ENCODE peak calls at places on chromosomes 5 and 9, in nine cellular contexts. G is neural progenitor cell, H is HAP-1, A is aorta, K is A549, C is ascending aorta, I is psoas muscle, T is uterus, B is body of pancreas. Z is an unnamed sample. For H3K4me1, the result is how much of the 10 kb centered on the place peaks cover.

GRCh38 chr5:33999986-34000385 is 7.9 kb downstream of the AMACR start:
- DNase-seq in G (no peak), A (no peak), B (no peak), I (no peak), H (no peak), T (no peak), K (no peak), C (no peak), Z (no peak)

GRCh38 chr9:78940121-78940855 is 631.5 kb upstream of the TLE4 start:
- DNase-seq in K (no peak), B (no peak), G (no peak), H (no peak), T (no peak), I (no peak), A (no peak), C (no peak), Z (no peak)

GRCh38 chr9:91486699-91487497 is 63.3 kb upstream of the NFIL3 start:
- DNase-seq in I (no peak), B (no peak), C (no peak), H (no peak), K (no peak), A (no peak), G (no peak), T (no peak), Z (no peak)

GRCh38 chr9:26723486-26723885 is 169.1 kb downstream of the CAAP1 start:
- DNase-seq in H (peak), K (peak), T (peak), B (peak), A (no peak), I (peak), G (peak), C (no peak), Z (no peak)

GRCh38 chr9:124203818-124204217 is 53.9 kb upstream of the NEK6 start:
- DNase-seq in B (no peak), T (no peak), A (no peak), C (no peak), K (no peak), H (no peak), I (no peak), G (no peak), Z (no peak)

GRCh38 chr5:128579111-128579510 is 41.1 kb upstream of the FBN2 start:
- DNase-seq in H (no peak), A (no peak), B (no peak), C (no peak), K (peak), I (no peak), T (no peak), G (no peak), Z (no peak)

GRCh38 chr9:123611228-123611627 is 255.2 kb downstream of the CRB2 start:
- DNase-seq in A (no peak), B (no peak), G (no peak), I (no peak), T (no peak), C (no peak), H (no peak), K (no peak), Z (peak)

GRCh38 chr5:110965773-110966581 is 105.5 kb upstream of the TSLP start:
- DNase-seq in A (no peak), T (no peak), H (no peak), C (no peak), B (no peak), K (no peak), I (no peak), G (no peak), Z (no peak)

GRCh38 chr5:148386041-148386440 is 2.3 kb downstream of the FBXO38 start:
- DNase-seq in A (no peak), K (no peak), T (no peak), I (no peak), H (no peak), C (no peak), G (no peak), B (no peak), Z (no peak)

GRCh38 chr5:139418804-139419203 is 14.9 kb upstream of the SPATA24 start:
- DNase-seq in T (no peak), I (no peak), B (no peak), G (peak), C (no peak), H (no peak), A (no peak), K (no peak), Z (no peak)
- H3K4me1 ChIP-seq in T (under half), I (half or more), B (under half), G (under half), C (under half), H (under half), A (under half), K (under half), Z (half or more)

GRCh38 chr5:93587919-93588585 is 5.0 kb downstream of the NR2F1 start:
- DNase-seq in C (no peak), A (no peak), G (peak), B (no peak), K (no peak), T (no peak), I (no peak), H (no peak), Z (peak)
- H3K4me3 ChIP-seq in C (peak), A (no peak), G (peak), B (no peak), K (no peak), T (no peak), I (no peak), H (no peak), Z (peak)

GRCh38 chr5:35038891-35039290 is 8.9 kb downstream of the AGXT2 start:
- DNase-seq in B (no peak), C (no peak), I (no peak), T (no peak), G (no peak), K (no peak), H (no peak), A (no peak), Z (no peak)

GRCh38 chr5:35035271-35035670 is 12.5 kb downstream of the AGXT2 start:
- DNase-seq in K (no peak), A (no peak), G (no peak), C (no peak), H (no peak), B (no peak), I (no peak), T (no peak), Z (no peak)

GRCh38 chr5:35031276-35031675 is 16.5 kb downstream of the AGXT2 start:
- DNase-seq in B (no peak), I (no peak), K (no peak), A (no peak), T (no peak), C (no peak), G (no peak), H (no peak), Z (no peak)

GRCh38 chr5:35041251-35041650 is 6.5 kb downstream of the AGXT2 start:
- DNase-seq in K (no peak), T (no peak), A (no peak), H (no peak), G (no peak), I (no peak), C (no peak), B (no peak), Z (peak)

GRCh38 chr5:35036536-35036935 is 11.2 kb downstream of the AGXT2 start:
- DNase-seq in B (no peak), K (no peak), C (no peak), A (no peak), T (no peak), H (no peak), G (no peak), I (no peak), Z (no peak)
- H3K4me1 ChIP-seq in B (under half), K (under half), C (under half), A (under half), T (under half), H (under half), G (under half), I (under half), Z (under half)

DNA sequence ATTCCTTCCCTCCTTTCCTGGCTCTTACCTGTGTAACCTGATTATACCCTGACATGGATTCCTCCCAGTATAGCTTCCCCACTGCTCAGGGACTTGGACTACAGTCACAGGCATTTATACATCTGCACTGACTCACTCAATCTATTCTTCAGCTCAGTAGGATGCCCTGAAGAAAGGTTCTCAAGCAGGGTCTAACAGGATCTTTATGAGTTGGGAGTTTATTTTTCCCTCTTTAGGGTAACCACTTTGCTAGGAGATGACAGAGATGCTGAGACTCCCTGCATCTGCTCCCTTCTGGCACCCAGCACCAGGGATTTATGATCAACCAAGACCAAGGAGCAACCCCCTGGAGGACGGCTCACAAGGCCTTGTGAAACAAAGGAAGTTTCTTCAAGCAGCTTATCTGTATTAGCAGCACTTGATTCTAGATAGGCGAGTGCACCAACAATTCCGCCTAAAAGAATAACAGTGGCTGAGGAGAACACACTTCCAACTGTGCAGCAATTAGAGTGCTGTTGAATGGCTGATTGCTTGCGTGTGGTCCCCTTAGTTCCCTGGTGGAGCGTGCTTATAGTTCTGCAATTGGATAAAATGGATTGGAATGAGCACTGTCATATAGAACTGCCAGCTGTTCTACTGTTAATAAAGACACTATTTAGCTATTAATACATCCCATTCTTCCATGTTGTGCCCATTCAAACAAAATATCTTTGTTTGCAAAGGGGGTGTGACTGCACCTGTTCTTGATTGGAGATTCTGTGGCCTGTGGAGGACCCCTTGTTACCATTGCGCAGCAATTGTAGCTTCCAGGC is 482.6 kb downstream of the ZNF608 start:
- DNase-seq in T (no peak), K (no peak), A (no peak), C (no peak), B (no peak), H (no peak), G (peak), I (no peak), Z (no peak)
- H3K4me3 ChIP-seq in T (no peak), K (no peak), A (no peak), C (no peak), B (no peak), H (no peak), G (peak), I (no peak), Z (no peak)

GRCh38 chr9:134259708-134260107 is 66.5 kb upstream of the RXRA start:
- DNase-seq in I (no peak), K (no peak), B (no peak), H (no peak), T (no peak), C (no peak), G (no peak), A (no peak), Z (no peak)
- H3K4me1 ChIP-seq in I (under half), K (under half), B (under half), H (under half), T (under half), C (under half), G (under half), A (under half), Z (under half)

DNA sequence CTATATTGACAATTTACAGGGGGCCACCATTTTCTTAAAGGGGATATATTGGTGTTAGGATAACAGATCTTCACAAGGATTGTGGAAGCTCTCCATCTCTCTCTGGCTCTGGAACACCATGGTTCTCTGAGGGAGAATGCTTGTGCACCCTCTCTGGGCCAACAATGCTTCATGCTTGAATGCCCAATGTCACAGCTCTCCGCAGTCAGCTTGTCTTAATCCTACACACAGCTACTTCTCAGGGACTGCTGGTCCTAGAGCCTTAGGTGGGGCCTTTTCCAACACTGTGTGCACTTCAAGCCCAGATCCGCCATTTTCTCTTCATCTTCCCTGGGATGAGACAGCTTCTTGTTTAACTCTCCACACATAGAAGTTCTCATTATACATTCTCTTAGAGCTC is 6.9 kb upstream of the PDLIM4 start:
- DNase-seq in G (peak), K (no peak), B (peak), A (peak), I (no peak), C (no peak), H (no peak), T (no peak), Z (no peak)
- H3K4me3 ChIP-seq in G (no peak), K (no peak), B (no peak), A (no peak), I (no peak), C (no peak), H (no peak), T (no peak), Z (no peak)